ENCODE peak calls at places on chromosome 17, in four cellular contexts. One of them, this sample, is unnamed.

GRCh38 chr17:69638516-69638915 is 224.0 kb downstream of the MAP2K6 start:
- DNase-seq in T-helper 2 cell: no peak
- DNase-seq in NCI-H1092 treated with DMSO at 0.1 percent for 48 hours: no peak
- DNase-seq in A549: no peak
- DNase-seq in this sample: no peak

GRCh38 chr17:45579529-45580495 is 89.3 kb upstream of the PLEKHM1 start:
- DNase-seq in NCI-H1092 treated with DMSO at 0.1 percent for 48 hours: no peak
- DNase-seq in T-helper 2 cell: no peak
- DNase-seq in A549: peak; percentile 18
- DNase-seq in this sample: no peak

GRCh38 chr17:14019186-14019956 is 49.9 kb upstream of the COX10 start:
- DNase-seq in T-helper 2 cell: peak; percentile 79
- DNase-seq in NCI-H1092 treated with DMSO at 0.1 percent for 48 hours: no peak
- DNase-seq in A549: no peak
- DNase-seq in this sample: no peak

GRCh38 chr17:7408863-7409262 is 1.2 kb downstream of the NLGN2 start:
- DNase-seq in NCI-H1092 treated with DMSO at 0.1 percent for 48 hours: no peak
- DNase-seq in A549: no peak
- DNase-seq in T-helper 2 cell: no peak
- DNase-seq in this sample: no peak

GRCh38 chr17:79189264-79189663 is 114.6 kb downstream of the ENGASE start:
- DNase-seq in NCI-H1092 treated with DMSO at 0.1 percent for 48 hours: no peak
- DNase-seq in A549: no peak
- DNase-seq in T-helper 2 cell: no peak
- DNase-seq in this sample: no peak

GRCh38 chr17:6374271-6374691 is 60.6 kb downstream of the AIPL1 start:
- DNase-seq in T-helper 2 cell: no peak
- DNase-seq in A549: no peak
- DNase-seq in NCI-H1092 treated with DMSO at 0.1 percent for 48 hours: no peak
- DNase-seq in this sample: no peak

GRCh38 chr17:3867606-3868005 is 21.6 kb upstream of the NCBP3 start:
- DNase-seq in NCI-H1092 treated with DMSO at 0.1 percent for 48 hours: no peak
- DNase-seq in T-helper 2 cell: no peak
- DNase-seq in A549: no peak
- DNase-seq in this sample: no peak

GRCh38 chr17:45440161-45440859 is 7.6 kb upstream of the ARHGAP27 start:
- DNase-seq in NCI-H1092 treated with DMSO at 0.1 percent for 48 hours: no peak
- DNase-seq in A549: peak; percentile 59
- DNase-seq in T-helper 2 cell: no peak
- DNase-seq in this sample: no peak

This sample was measured in activated CD4-positive, alpha-beta T cell treated with anti-CD3 and anti-CD28 coated beads, Interleukin-2, amount 50 U/mL, for 1 hour.